ENCODE peak calls at places on chromosome 1, in five cellular contexts. A is neural progenitor cell, R is hepatocyte, I is SK-N-SH, P is PC-3. Z is an unnamed sample. For H3K9me3, the result is how much of the 10 kb centered on the place peaks cover.

GRCh38 chr1:8202182-8202905 is 115.6 kb upstream of the SLC45A1 start:
- DNase-seq in A (peak), R (peak), I (no peak), P (peak), Z (no peak)

GRCh38 chr1:214658785-214659184 is 55.8 kb downstream of the CENPF start:
- DNase-seq in A (peak), R (peak), I (no peak), P (peak), Z (no peak)

GRCh38 chr1:20484526-20485462 is 1.2 kb downstream of the CAMK2N1 start:
- DNase-seq in A (peak), R (peak), I (peak), P (no peak), Z (no peak)

GRCh38 chr1:178506669-178507068 is 6.2 kb upstream of the TEX35 start:
- DNase-seq in A (no peak), R (peak), I (no peak), P (no peak), Z (no peak)

GRCh38 chr1:15196807-15197530 is 43.4 kb downstream of the TMEM51 start:
- DNase-seq in A (peak), R (peak), I (peak), P (no peak), Z (no peak)

GRCh38 chr1:218439541-218440295 is 94.6 kb downstream of the TGFB2 start:
- DNase-seq in A (peak), R (no peak), I (no peak), P (no peak), Z (no peak)

GRCh38 chr1:224637510-224637909 is 21.4 kb downstream of the CNIH3 start:
- DNase-seq in A (no peak), R (no peak), I (no peak), P (peak), Z (no peak)

GRCh38 chr1:82446251-82446650 is 645.5 kb downstream of the ADGRL2 start:
- DNase-seq in A (no peak), R (no peak), I (no peak), P (no peak), Z (no peak)

GRCh38 chr1:20731057-20731991 is 1.2 kb downstream of the SH2D5 start:
- DNase-seq in A (no peak), R (no peak), I (peak), P (no peak), Z (no peak)

GRCh38 chr1:205664399-205665108 is 15.8 kb downstream of the SLC45A3 start:
- DNase-seq in A (no peak), R (no peak), I (peak), P (peak), Z (peak)

GRCh38 chr1:182350839-182351238 is 40.8 kb downstream of the GLUL start:
- DNase-seq in A (no peak), R (no peak), I (no peak), P (no peak), Z (no peak)

GRCh38 chr1:48765335-48765734 is 11.4 kb downstream of the BEND5 start:
- DNase-seq in A (no peak), R (no peak), I (no peak), P (no peak), Z (no peak)

GRCh38 chr1:58573138-58573537 is 3.9 kb downstream of the TACSTD2 start:
- DNase-seq in A (no peak), R (no peak), I (no peak), P (no peak), Z (no peak)

GRCh38 chr1:227999056-227999930 is 7.5 kb upstream of the WNT3A start:
- DNase-seq in A (peak), R (peak), I (peak), P (peak), Z (peak)

GRCh38 chr1:97441966-97442365 is 478.9 kb downstream of the DPYD start:
- DNase-seq in A (peak), R (no peak), I (no peak), P (no peak), Z (no peak)

GRCh38 chr1:25795955-25796806 is 3.8 kb upstream of the SELENON start:
- DNase-seq in A (no peak), R (no peak), I (no peak), P (peak), Z (no peak)

GRCh38 chr1:66764994-66765578 is 12.8 kb downstream of the DYNLT5 start:
- DNase-seq in A (peak), R (peak), I (peak), P (peak), Z (peak)

GRCh38 chr1:70205076-70205436 is 323 bp downstream of the LRRC40 start:
- DNase-seq in A (no peak), R (no peak), I (no peak), P (no peak), Z (no peak)

GRCh38 chr1:77876884-77877283 is 11.5 kb upstream of the NEXN start:
- DNase-seq in A (no peak), R (no peak), I (no peak), P (peak), Z (no peak)

GRCh38 chr1:152516082-152516481 is 1.8 kb downstream of the CRCT1 start:
- DNase-seq in A (no peak), R (no peak), I (no peak), P (no peak), Z (no peak)
- H3K9me3 ChIP-seq in A (under half), R (under half), I (under half), P (under half), Z (under half)

DNA sequence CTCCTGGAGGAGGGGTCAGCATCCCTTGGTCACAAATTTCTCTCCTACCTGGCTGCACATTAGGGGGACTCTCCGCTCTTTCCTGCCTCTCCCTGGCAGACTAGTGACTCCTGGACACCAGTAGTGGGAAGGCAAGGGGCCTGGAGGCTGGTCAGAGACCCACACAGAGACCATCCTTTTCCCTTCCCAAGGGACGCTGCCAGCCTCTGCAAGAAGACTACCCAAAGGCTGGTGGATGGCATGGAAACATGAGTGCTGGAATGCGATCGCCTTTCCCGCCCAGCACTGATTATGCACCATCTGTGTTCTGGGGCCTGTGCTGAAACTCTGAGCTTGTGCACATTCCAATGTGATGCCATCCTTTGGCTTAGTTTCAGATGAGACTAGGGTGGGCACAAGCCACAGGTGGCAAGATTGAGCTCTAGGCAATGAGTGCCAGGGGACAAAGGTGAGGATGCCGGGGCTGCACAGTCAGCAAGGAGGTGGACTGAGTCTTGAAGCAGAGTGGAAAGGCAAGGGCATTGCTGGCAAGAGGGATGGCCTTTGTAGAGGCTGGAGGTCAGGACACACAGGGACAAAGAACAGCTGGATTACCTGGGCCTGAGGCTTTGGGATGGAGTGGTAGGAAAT is 12.6 kb upstream of the EPS8L3 start:
- DNase-seq in A (no peak), R (no peak), I (no peak), P (no peak), Z (no peak)
- H3K4me2 ChIP-seq in A (no peak), R (no peak), I (no peak), P (no peak), Z (no peak)

DNA sequence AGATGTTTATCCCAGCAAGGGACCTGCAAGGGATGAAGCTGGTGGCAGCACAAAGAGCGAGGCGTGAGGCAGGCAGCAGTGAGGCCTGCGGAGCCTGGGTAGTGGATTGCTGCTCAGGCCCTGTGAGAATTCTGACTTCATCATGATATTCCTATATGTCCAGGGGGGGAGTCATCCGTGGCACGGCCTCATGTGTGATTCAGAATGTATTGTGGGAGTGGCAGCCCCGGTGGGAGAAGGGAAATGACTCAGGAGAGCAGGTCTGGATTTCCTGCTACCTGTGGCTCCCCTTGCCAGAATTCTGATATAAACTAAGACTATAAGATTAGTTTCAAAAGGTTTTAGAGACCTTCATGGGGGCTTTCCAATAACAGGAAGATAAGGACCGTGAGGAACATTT is 240.9 kb downstream of the CAMTA1 start:
- DNase-seq in A (no peak), R (no peak), I (no peak), P (peak), Z (no peak)
- TF ChIP-seq EZH2phosphoT487 in A (no peak), R (no peak), I (no peak), P (no peak), Z (no peak)

GRCh38 chr1:1565340-1565739 is 9.3 kb downstream of the SSU72 start:
- DNase-seq in A (no peak), R (no peak), I (no peak), P (no peak), Z (no peak)
- H3K9me3 ChIP-seq in A (under half), R (under half), I (under half), P (under half), Z (under half)

GRCh38 chr1:39199593-39199992 is 4.9 kb upstream of the MACF1 start:
- DNase-seq in A (no peak), R (no peak), I (no peak), P (no peak), Z (no peak)

GRCh38 chr1:39210649-39211048 is 6.2 kb downstream of the MACF1 start:
- DNase-seq in A (no peak), R (no peak), I (no peak), P (no peak), Z (no peak)

GRCh38 chr1:39204441-39205081 is at the start of gene MACF1:
- DNase-seq in A (peak), R (peak), I (no peak), P (peak), Z (peak)

GRCh38 chr1:39205781-39206464 is 1.4 kb downstream of the MACF1 start:
- DNase-seq in A (no peak), R (no peak), I (no peak), P (no peak), Z (no peak)

GRCh38 chr1:39205102-39205780 is 746 bp downstream of the MACF1 start:
- DNase-seq in A (no peak), R (peak), I (no peak), P (peak), Z (peak)
- H3K4me2 ChIP-seq in A (peak), R (peak), I (peak), P (peak), Z (peak)

DNA sequence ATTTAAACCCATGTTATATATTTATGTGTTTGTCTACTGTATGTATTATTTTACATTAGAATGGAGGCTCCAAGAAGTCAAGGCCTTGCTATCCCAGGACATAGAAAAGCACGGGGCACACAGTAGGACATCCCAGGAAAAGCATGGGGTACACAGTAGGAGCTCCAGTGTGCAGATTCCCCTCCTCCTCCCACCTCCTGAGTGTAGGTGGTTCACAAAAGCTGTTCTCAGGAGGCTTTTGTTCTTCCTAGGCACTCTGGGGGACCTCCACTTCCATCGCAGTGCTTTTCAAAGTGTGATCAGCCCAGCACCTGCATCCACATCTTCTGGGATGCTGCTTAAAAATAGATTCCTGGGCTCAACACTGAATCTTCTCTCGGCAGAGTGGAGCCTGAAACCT is 30.8 kb upstream of the VTCN1 start:
- DNase-seq in A (no peak), R (no peak), I (no peak), P (no peak), Z (no peak)
- TF ChIP-seq EZH2phosphoT487 in A (no peak), R (no peak), I (no peak), P (no peak), Z (no peak)

GRCh38 chr1:247407180-247407616 is 8.8 kb upstream of the NLRP3 start:
- DNase-seq in A (no peak), R (no peak), I (no peak), P (peak), Z (no peak)
- H3K9me3 ChIP-seq in A (under half), R (under half), I (under half), P (under half), Z (under half)

DNA sequence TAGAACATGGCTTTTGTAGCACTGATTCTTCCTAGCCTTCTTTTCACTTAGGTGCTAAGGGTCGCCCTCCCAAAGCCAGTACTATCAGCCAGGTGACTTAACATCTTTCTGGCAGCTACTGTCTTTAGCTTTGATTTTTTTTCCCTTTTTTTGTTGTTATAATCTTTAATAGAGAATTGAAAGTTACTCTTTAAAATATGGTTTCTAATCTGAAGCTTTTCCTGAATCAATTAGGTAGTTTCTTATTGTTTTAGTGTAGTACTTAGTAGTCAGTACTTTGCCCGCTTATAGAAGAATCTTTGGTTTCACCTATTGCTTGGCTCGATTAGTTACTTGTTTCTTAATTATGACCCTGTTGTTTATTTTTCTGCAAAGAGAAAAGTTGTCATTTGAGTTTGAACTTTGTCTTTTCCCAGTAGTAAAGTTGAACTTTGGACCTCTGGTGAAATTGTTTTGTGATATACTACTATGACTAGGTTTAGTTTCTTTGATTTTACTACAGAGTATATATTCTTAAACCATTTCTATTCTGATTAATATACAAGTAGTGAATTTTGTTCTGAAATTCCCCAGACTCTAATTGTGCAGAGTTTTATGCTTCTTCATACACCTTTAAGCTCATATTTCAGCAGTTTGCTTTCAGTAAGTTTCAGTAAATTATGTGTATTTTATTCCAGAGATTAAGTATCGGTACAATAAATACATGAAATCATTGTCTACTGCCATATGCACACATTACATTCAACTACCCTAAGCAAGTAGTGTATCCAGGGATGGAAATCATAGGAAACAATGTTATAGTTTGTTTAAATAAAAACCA is 3.9 kb downstream of the MAGI3 start:
- DNase-seq in A (no peak), R (peak), I (no peak), P (no peak), Z (no peak)
- H3K4me2 ChIP-seq in A (no peak), R (peak), I (peak), P (peak), Z (no peak)